ENCODE peak calls at places on chromosomes 7 and 10, in ten cellular contexts. D is HuH-7; Q is hepatic stellate cell; I is activated CD4-positive, CD25-positive, alpha-beta regulatory T cell; F is stimulated activated CD4-positive, alpha-beta T cell treated with anti-CD3 and anti-CD28 coated beads, Interleukin-2, amount 100 ng/mL, for 24 hours; E is K562; Z is myocyte; G is fibroblast of lung; W is hypothalamus; V is activated T-helper 2 cell treated with anti-CD3 and anti-CD28 coated beads, Interferon-gamma antibody, Interleukin-2, Interleukin-4, amounts not matched to agents 10 μg/mL and 5 μg/mL and 100 μg/mL, durations not matched to agents 14 hours and 24 hours and 36 hours. M is an unnamed sample.

GRCh38 chr10:87177-88080 is 38.3 kb upstream of the TUBB8 start:
- DNase-seq in D (no peak), Q (no peak), I (no peak), F (no peak), E (peak; percentile 48), Z (no peak), G (no peak), W (no peak), V (no peak), M (no peak)

GRCh38 chr7:70574970-70575799 is 556.8 kb upstream of the GALNT17 start:
- DNase-seq in D (no peak), Q (no peak), I (no peak), F (no peak), E (no peak), Z (no peak), G (no peak), W (no peak), V (no peak), M (no peak)

GRCh38 chr10:33189373-33189772 is 145.1 kb downstream of the NRP1 start:
- DNase-seq in D (no peak), Q (no peak), I (no peak), F (no peak), E (no peak), Z (no peak), G (no peak), W (no peak), V (no peak), M (no peak)

GRCh38 chr7:159103382-159104187 is 41.1 kb downstream of the VIPR2 start:
- DNase-seq in D (no peak), Q (no peak), I (no peak), F (no peak), E (no peak), Z (no peak), G (no peak), W (no peak), V (no peak), M (no peak)

GRCh38 chr10:12051241-12051640 is 8.6 kb upstream of the UPF2 start:
- DNase-seq in D (no peak), Q (no peak), I (no peak), F (no peak), E (no peak), Z (no peak), G (no peak), W (no peak), V (no peak), M (no peak)

GRCh38 chr10:49324711-49325110 is 25.7 kb downstream of the C10orf71 start:
- DNase-seq in D (peak; percentile 10), Q (no peak), I (no peak), F (no peak), E (no peak), Z (no peak), G (no peak), W (no peak), V (no peak), M (no peak)

GRCh38 chr7:28096713-28097112 is 83.9 kb downstream of the JAZF1 start:
- DNase-seq in D (peak; percentile 73), Q (peak; percentile 68), I (peak; percentile 13), F (peak; percentile 32), E (peak; percentile 78), Z (peak; percentile 80), G (peak; percentile 81), W (no peak), V (no peak), M (peak; percentile 13)

GRCh38 chr10:2144584-2144983 is 407.3 kb upstream of the ADARB2 start:
- DNase-seq in D (no peak), Q (no peak), I (no peak), F (no peak), E (no peak), Z (no peak), G (no peak), W (no peak), V (no peak), M (no peak)

GRCh38 chr7:22302951-22303423 is 54.0 kb downstream of the RAPGEF5 start:
- DNase-seq in D (no peak), Q (peak; percentile 4), I (no peak), F (no peak), E (no peak), Z (no peak), G (peak; percentile 4), W (no peak), V (no peak), M (no peak)

GRCh38 chr7:11130012-11130411 is 156.3 kb downstream of the PHF14 start:
- DNase-seq in D (no peak), Q (peak; percentile 2), I (no peak), F (no peak), E (no peak), Z (peak; percentile 2), G (peak; percentile 82), W (no peak), V (no peak), M (no peak)

GRCh38 chr7:129665013-129665401 is 53.5 kb downstream of the NRF1 start:
- DNase-seq in D (no peak), Q (peak; percentile 61), I (no peak), F (no peak), E (no peak), Z (peak; percentile 85), G (peak; percentile 94), W (no peak), V (no peak), M (no peak)

GRCh38 chr10:114172241-114172640 is 1.8 kb downstream of the CCDC186 start:
- DNase-seq in D (no peak), Q (no peak), I (no peak), F (no peak), E (no peak), Z (no peak), G (peak; percentile 27), W (no peak), V (no peak), M (no peak)

GRCh38 chr10:112946649-112947048 is 3.4 kb upstream of the TCF7L2 start:
- DNase-seq in D (no peak), Q (no peak), I (no peak), F (no peak), E (no peak), Z (no peak), G (no peak), W (no peak), V (no peak), M (no peak)

GRCh38 chr10:23994459-23995046 is 214.4 kb upstream of the KIAA1217 start:
- DNase-seq in D (peak; percentile 52), Q (peak; percentile 21), I (no peak), F (peak; percentile 46), E (peak; percentile 52), Z (peak; percentile 49), G (peak; percentile 60), W (no peak), V (no peak), M (peak; percentile 7)

GRCh38 chr10:689433-690226 is at the start of gene DIP2C:
- DNase-seq in D (peak; percentile 95), Q (peak; percentile 96), I (no peak), F (peak; percentile 19), E (no peak), Z (peak; percentile 81), G (peak; percentile 76), W (no peak), V (no peak), M (no peak)

GRCh38 chr7:25312968-25313367 is 84.7 kb upstream of the NPVF start:
- DNase-seq in D (no peak), Q (no peak), I (no peak), F (no peak), E (no peak), Z (no peak), G (no peak), W (no peak), V (no peak), M (no peak)

GRCh38 chr10:63713191-63714144 is 192.3 kb downstream of the REEP3 start:
- DNase-seq in D (no peak), Q (no peak), I (no peak), F (no peak), E (no peak), Z (peak; percentile 20), G (peak; percentile 91), W (no peak), V (no peak), M (no peak)